ENCODE peak calls at places on chromosomes 13 and 19, in seven cellular contexts. H is tibial artery, X is Calu3, V is heart left ventricle, G is kidney, W is retinal pigment epithelial cell, M is astrocyte of the cerebellum. L is an unnamed sample.

GRCh38 chr19:49415102-49415809 is 8.0 kb downstream of the PTH2 start:
- DNase-seq in H (no peak), X (no peak), V (no peak), G (no peak), W (no peak), M (no peak), L (peak)

GRCh38 chr19:49391581-49392399 is 3.7 kb downstream of the KASH5 start:
- DNase-seq in H (peak), X (peak), V (peak), G (peak), W (no peak), M (peak), L (peak)

GRCh38 chr19:38644719-38645118 is 2.7 kb upstream of the ACTN4 start:
- DNase-seq in H (no peak), X (no peak), V (no peak), G (no peak), W (no peak), M (no peak), L (no peak)

GRCh38 chr19:14428882-14429416 is 4.2 kb upstream of the PKN1 start:
- DNase-seq in H (peak), X (no peak), V (no peak), G (no peak), W (no peak), M (no peak), L (no peak)

GRCh38 chr19:48490980-48491792 is 20.4 kb downstream of the LMTK3 start:
- DNase-seq in H (no peak), X (peak), V (no peak), G (peak), W (no peak), M (no peak), L (peak)

GRCh38 chr13:48662226-48662625 is 8.5 kb downstream of the CYSLTR2 start:
- DNase-seq in H (no peak), X (no peak), V (no peak), G (no peak), W (no peak), M (no peak), L (no peak)

GRCh38 chr13:77291779-77292178 is 35.1 kb downstream of the MYCBP2 start:
- DNase-seq in H (no peak), X (no peak), V (no peak), G (no peak), W (no peak), M (peak), L (no peak)

GRCh38 chr19:38152461-38153379 is 71.3 kb downstream of the DPF1 start:
- DNase-seq in H (no peak), X (no peak), V (peak), G (no peak), W (no peak), M (peak), L (no peak)

GRCh38 chr19:18414504-18415176 is 4.6 kb upstream of the SSBP4 start:
- DNase-seq in H (peak), X (peak), V (peak), G (peak), W (no peak), M (no peak), L (no peak)

GRCh38 chr13:111530137-111530536 is 209.7 kb downstream of the TEX29 start:
- DNase-seq in H (no peak), X (no peak), V (no peak), G (no peak), W (no peak), M (no peak), L (no peak)

GRCh38 chr19:36051637-36052036 is 2.4 kb downstream of the THAP8 start:
- DNase-seq in H (no peak), X (no peak), V (no peak), G (no peak), W (no peak), M (no peak), L (no peak)

GRCh38 chr13:55816976-55817601 is 1323.6 kb upstream of the PRR20A start:
- DNase-seq in H (no peak), X (no peak), V (no peak), G (no peak), W (no peak), M (no peak), L (no peak)

GRCh38 chr13:97233499-97233898 is 11.4 kb downstream of the MBNL2 start:
- DNase-seq in H (no peak), X (no peak), V (no peak), G (no peak), W (no peak), M (no peak), L (no peak)

GRCh38 chr13:106156468-106156867 is 379.0 kb downstream of the EFNB2 start:
- DNase-seq in H (no peak), X (peak), V (no peak), G (no peak), W (peak), M (peak), L (no peak)

GRCh38 chr13:112635323-112635722 is 47.4 kb upstream of the TUBGCP3 start:
- DNase-seq in H (no peak), X (no peak), V (no peak), G (peak), W (no peak), M (no peak), L (no peak)

GRCh38 chr19:35144600-35145436 is 1.8 kb downstream of the FXYD7 start:
- DNase-seq in H (no peak), X (peak), V (no peak), G (peak), W (no peak), M (no peak), L (no peak)

GRCh38 chr13:40779049-40779448 is 8.1 kb upstream of the MRPS31 start:
- DNase-seq in H (no peak), X (no peak), V (no peak), G (no peak), W (no peak), M (no peak), L (no peak)

DNA sequence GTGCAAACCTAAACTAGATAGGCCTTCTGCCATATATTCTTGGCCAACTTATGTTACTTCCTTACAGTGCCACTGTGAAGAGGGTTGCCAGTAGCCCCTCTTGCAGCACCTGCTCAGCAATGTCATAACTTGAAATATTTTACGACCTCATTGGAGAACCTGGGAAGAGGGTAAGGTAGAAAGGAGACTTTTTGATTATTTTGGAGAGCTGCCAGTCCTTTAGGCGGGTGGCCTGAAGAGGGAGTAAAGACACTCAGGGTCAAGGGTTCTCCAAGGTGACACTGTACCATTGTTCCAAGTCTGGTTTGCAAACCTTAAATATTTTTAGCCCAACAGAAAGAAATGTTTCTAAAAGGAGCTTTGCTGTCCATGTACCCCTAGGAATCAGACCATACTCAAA is 118.3 kb downstream of the FLT1 start:
- DNase-seq in H (no peak), X (no peak), V (no peak), G (no peak), W (no peak), M (no peak), L (no peak)
- TF ChIP-seq CTCF in H (no peak), X (no peak), V (no peak), G (no peak), W (no peak), M (no peak), L (no peak)

GRCh38 chr19:52296773-52297600 is at the start of gene ZNF480:
- DNase-seq in H (peak), X (peak), V (peak), G (peak), W (peak), M (peak), L (peak)
- TF ChIP-seq CTCF in H (no peak), X (no peak), V (no peak), G (peak), W (peak), M (peak), L (no peak)

DNA sequence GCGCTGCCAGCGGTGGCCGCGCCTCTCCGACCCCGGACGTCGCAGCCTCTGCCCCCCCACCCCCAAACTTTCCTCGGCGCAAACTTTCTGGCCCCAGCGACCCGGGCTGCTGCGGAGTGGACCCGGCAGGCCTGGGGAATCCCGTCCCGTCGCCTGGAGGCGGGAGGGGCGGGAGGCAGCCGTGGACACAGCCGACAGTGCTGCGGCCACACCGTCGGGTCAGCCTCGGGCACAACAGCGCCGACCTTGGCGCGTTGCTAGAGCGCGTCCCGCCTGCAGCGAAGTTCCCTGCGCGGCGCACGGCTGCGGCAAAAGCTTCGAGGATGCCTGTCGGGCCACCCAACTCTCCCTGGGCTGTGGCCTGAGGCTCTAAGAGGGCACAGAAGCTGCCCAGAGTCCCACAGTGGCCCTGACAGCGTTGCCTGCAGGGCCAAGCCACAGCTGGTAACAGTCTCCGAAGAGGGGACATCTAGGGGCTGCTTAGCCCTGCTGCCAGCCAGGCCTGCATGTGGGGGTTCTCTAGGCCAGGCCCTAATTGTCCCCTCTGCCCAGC is 1.3 kb downstream of the NFIX start:
- DNase-seq in H (no peak), X (no peak), V (peak), G (peak), W (no peak), M (no peak), L (no peak)
- TF ChIP-seq CTCF in H (no peak), X (no peak), V (no peak), G (no peak), W (no peak), M (no peak), L (no peak)

GRCh38 chr13:25103711-25104110 is 7.8 kb downstream of the PABPC3 start:
- DNase-seq in H (no peak), X (no peak), V (no peak), G (no peak), W (no peak), M (no peak), L (no peak)
- TF ChIP-seq CTCF in H (no peak), X (no peak), V (no peak), G (no peak), W (no peak), M (no peak), L (no peak)

DNA sequence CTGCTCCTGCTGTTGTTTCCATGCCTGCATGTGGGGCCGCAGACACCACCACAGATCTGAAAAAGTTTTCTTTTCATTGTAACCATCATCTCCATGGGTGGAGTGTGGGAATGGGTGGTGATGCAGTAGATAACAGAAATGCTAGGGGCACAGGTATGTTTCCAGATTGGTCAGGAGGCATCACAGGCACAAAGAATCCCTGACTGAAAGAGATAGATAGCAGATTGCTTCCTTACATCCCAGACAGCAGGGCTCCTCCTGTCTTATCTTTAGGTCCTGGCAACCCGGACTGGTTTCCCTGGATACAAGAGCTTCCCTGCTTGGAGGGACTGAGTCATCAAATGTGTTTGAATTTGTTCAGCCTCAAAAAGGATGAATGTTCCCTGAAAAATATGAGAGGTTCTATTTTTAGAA is 1937.6 kb downstream of the PCDH9 start:
- DNase-seq in H (no peak), X (no peak), V (no peak), G (no peak), W (no peak), M (peak), L (no peak)
- TF ChIP-seq CTCF in H (no peak), X (no peak), V (no peak), G (no peak), W (no peak), M (no peak), L (no peak)

GRCh38 chr13:114146173-114146572 is 13.8 kb upstream of the RASA3 start:
- DNase-seq in H (no peak), X (no peak), V (peak), G (peak), W (no peak), M (no peak), L (no peak)

GRCh38 chr13:114145722-114146121 is 13.3 kb upstream of the RASA3 start:
- DNase-seq in H (no peak), X (no peak), V (peak), G (no peak), W (no peak), M (no peak), L (no peak)

GRCh38 chr13:114147803-114148520 is 15.5 kb upstream of the RASA3 start:
- DNase-seq in H (no peak), X (no peak), V (peak), G (peak), W (no peak), M (no peak), L (no peak)

GRCh38 chr13:114145256-114145655 is 12.8 kb upstream of the RASA3 start:
- DNase-seq in H (no peak), X (no peak), V (no peak), G (peak), W (no peak), M (no peak), L (no peak)

DNA sequence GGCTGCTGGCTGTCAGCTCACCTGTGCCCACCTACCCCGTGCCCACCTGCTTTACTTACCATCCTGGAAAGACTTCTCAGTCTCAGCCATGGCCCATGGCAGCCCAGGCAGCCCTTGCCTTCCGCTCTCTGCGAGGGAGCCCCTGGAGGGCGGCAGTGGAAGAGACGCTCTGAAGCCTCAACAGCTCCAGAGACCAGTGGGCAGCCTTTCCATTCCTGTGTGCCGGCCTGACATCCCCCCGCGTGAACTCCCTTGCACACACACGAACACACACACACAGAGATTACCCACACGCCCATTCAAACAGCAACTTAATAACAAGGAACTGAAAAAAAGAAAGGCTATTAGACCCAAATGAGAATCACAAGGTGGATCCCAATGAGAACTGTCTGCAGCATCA is 14.2 kb upstream of the RASA3 start:
- DNase-seq in H (no peak), X (no peak), V (peak), G (peak), W (no peak), M (no peak), L (no peak)
- TF ChIP-seq CTCF in H (no peak), X (no peak), V (no peak), G (no peak), W (peak), M (peak), L (peak)

GRCh38 chr19:30222428-30222873 is 149.7 kb upstream of the ZNF536 start:
- DNase-seq in H (no peak), X (no peak), V (no peak), G (no peak), W (no peak), M (no peak), L (peak)
- TF ChIP-seq CTCF in H (peak), X (no peak), V (peak), G (peak), W (peak), M (peak), L (peak)

DNA sequence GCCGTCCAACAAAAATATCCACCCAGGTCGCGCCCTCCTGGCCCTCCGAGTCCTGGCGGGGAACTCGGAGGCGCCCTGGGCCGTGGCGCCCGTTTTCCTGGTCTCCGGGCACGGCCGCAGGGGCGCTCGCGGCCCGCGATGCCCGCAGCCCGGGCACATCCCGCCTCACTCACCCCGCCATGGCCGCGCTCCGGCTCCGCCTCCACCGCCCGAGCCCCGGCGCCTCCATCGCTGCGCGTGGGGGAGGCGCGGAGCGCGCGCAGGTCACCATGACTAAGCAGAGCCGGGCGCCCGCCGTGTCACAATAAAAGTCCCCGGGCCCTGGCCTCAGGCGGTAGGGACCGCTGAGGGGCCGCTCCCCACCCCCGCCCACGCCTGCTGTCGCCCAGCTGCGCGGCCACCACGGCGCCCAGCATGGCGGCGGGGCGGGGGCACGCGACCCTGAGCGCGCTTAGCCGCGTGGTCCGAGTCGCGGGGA is 593 bp downstream of the KEAP1 start:
- DNase-seq in H (peak), X (peak), V (peak), G (peak), W (peak), M (peak), L (peak)
- TF ChIP-seq CTCF in H (no peak), X (no peak), V (no peak), G (no peak), W (no peak), M (no peak), L (no peak)

DNA sequence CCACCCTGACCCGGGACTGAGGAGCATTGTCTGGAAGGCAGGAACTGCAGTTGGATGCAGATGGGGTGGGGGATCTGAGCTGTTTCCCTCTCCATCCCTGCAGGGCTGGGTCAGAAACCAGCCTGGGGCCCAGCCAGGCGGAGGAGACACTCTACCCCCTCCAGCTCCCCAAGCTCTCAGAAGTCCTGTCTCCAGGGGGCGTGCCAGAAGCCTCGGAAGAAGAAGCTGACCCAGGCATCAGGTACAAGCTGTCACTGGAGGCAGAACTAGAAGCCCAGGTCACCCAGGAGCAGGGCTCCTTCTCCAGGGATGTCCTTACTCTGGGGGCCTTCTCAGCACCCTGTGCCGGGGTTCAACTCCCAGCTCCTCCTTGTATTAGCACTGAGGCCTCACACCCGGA is 15.5 kb downstream of the SIX5 start:
- DNase-seq in H (no peak), X (no peak), V (no peak), G (no peak), W (no peak), M (no peak), L (no peak)
- TF ChIP-seq CTCF in H (no peak), X (no peak), V (no peak), G (no peak), W (peak), M (no peak), L (peak)